ENCODE peak calls at places on chromosomes 13 and 19, in ten cellular contexts. One of them, this sample, is unnamed.
A peak's percentile ranks its signal among the peaks of the same experiment; 100 is the strongest.

GRCh38 chr19:3983936-3984583 is 1.2 kb downstream of the EEF2 start:
- DNase-seq in endothelial cell of umbilical vein: peak; percentile 34
- DNase-seq in H1: no peak
- DNase-seq in HCT116: no peak
- DNase-seq in HepG2: no peak
- DNase-seq in SK-N-SH: peak; percentile 32
- DNase-seq in WTC11: no peak
- DNase-seq in A549: peak; percentile 44
- DNase-seq in GM12878: no peak
- DNase-seq in K562: no peak
- DNase-seq in this sample: peak; percentile 56

GRCh38 chr19:3687774-3688706 is 12.2 kb downstream of the PIP5K1C start:
- DNase-seq in endothelial cell of umbilical vein: no peak
- DNase-seq in H1: no peak
- DNase-seq in HCT116: no peak
- DNase-seq in HepG2: peak; percentile 41
- DNase-seq in SK-N-SH: no peak
- DNase-seq in WTC11: peak; percentile 65
- DNase-seq in A549: no peak
- DNase-seq in GM12878: no peak
- DNase-seq in K562: no peak
- DNase-seq in this sample: no peak

GRCh38 chr19:39546599-39546998 is 6.6 kb upstream of the EID2 start:
- DNase-seq in endothelial cell of umbilical vein: no peak
- DNase-seq in H1: no peak
- DNase-seq in HCT116: no peak
- DNase-seq in HepG2: no peak
- DNase-seq in SK-N-SH: no peak
- DNase-seq in WTC11: no peak
- DNase-seq in A549: peak; percentile 45
- DNase-seq in GM12878: no peak
- DNase-seq in K562: peak; percentile 34
- DNase-seq in this sample: no peak

GRCh38 chr13:48246097-48246496 is 13.1 kb downstream of the ITM2B start:
- DNase-seq in endothelial cell of umbilical vein: no peak
- DNase-seq in H1: no peak
- DNase-seq in HCT116: no peak
- DNase-seq in HepG2: no peak
- DNase-seq in SK-N-SH: no peak
- DNase-seq in WTC11: no peak
- DNase-seq in A549: no peak
- DNase-seq in GM12878: no peak
- DNase-seq in K562: no peak
- DNase-seq in this sample: no peak

GRCh38 chr19:45066921-45067661 is 9.2 kb downstream of the ZNF296 start:
- DNase-seq in endothelial cell of umbilical vein: no peak
- DNase-seq in H1: no peak
- DNase-seq in HCT116: no peak
- DNase-seq in HepG2: no peak
- DNase-seq in SK-N-SH: peak; percentile 30
- DNase-seq in WTC11: no peak
- DNase-seq in A549: no peak
- DNase-seq in GM12878: no peak
- DNase-seq in K562: no peak
- DNase-seq in this sample: no peak

GRCh38 chr13:102597029-102598015 is 536 bp downstream of the TPP2 start:
- DNase-seq in endothelial cell of umbilical vein: peak; percentile 41
- DNase-seq in H1: no peak
- DNase-seq in HCT116: no peak
- DNase-seq in HepG2: no peak
- DNase-seq in SK-N-SH: peak; percentile 64
- DNase-seq in WTC11: no peak
- DNase-seq in A549: peak; percentile 1
- DNase-seq in GM12878: no peak
- DNase-seq in K562: peak; percentile 49
- DNase-seq in this sample: peak; percentile 59

GRCh38 chr13:44259045-44260042 is 114.3 kb upstream of the SERP2 start:
- DNase-seq in endothelial cell of umbilical vein: peak; percentile 67
- DNase-seq in H1: no peak
- DNase-seq in HCT116: no peak
- DNase-seq in HepG2: no peak
- DNase-seq in SK-N-SH: peak; percentile 33
- DNase-seq in WTC11: no peak
- DNase-seq in A549: peak; percentile 32
- DNase-seq in GM12878: peak; percentile 47
- DNase-seq in K562: peak; percentile 70
- DNase-seq in this sample: peak; percentile 95

GRCh38 chr13:87677334-87678234 is 6.4 kb downstream of the SLITRK5 start:
- DNase-seq in endothelial cell of umbilical vein: no peak
- DNase-seq in H1: no peak
- DNase-seq in HCT116: no peak
- DNase-seq in HepG2: peak; percentile 1
- DNase-seq in SK-N-SH: peak; percentile 63
- DNase-seq in WTC11: peak; percentile 71
- DNase-seq in A549: no peak
- DNase-seq in GM12878: no peak
- DNase-seq in K562: no peak
- DNase-seq in this sample: no peak

GRCh38 chr19:6092329-6093286 is 17.7 kb downstream of the RFX2 start:
- DNase-seq in endothelial cell of umbilical vein: peak; percentile 70
- DNase-seq in H1: peak; percentile 34
- DNase-seq in HCT116: peak; percentile 48
- DNase-seq in HepG2: peak; percentile 56
- DNase-seq in SK-N-SH: no peak
- DNase-seq in WTC11: peak; percentile 68
- DNase-seq in A549: peak; percentile 77
- DNase-seq in GM12878: no peak
- DNase-seq in K562: peak; percentile 90
- DNase-seq in this sample: peak; percentile 95

GRCh38 chr13:86681223-86681622 is 882.0 kb upstream of the SLITRK6 start:
- DNase-seq in endothelial cell of umbilical vein: no peak
- DNase-seq in H1: no peak
- DNase-seq in HCT116: no peak
- DNase-seq in HepG2: no peak
- DNase-seq in SK-N-SH: no peak
- DNase-seq in WTC11: no peak
- DNase-seq in A549: no peak
- DNase-seq in GM12878: no peak
- DNase-seq in K562: no peak
- DNase-seq in this sample: no peak

GRCh38 chr13:110980921-110981320 is 66.1 kb upstream of the ANKRD10 start:
- DNase-seq in endothelial cell of umbilical vein: no peak
- DNase-seq in H1: no peak
- DNase-seq in HCT116: no peak
- DNase-seq in HepG2: no peak
- DNase-seq in SK-N-SH: no peak
- DNase-seq in WTC11: no peak
- DNase-seq in A549: no peak
- DNase-seq in GM12878: no peak
- DNase-seq in K562: peak; percentile 53
- DNase-seq in this sample: no peak

GRCh38 chr13:37068962-37069361 is 9.5 kb upstream of the SUPT20H start:
- DNase-seq in endothelial cell of umbilical vein: peak; percentile 15
- DNase-seq in H1: no peak
- DNase-seq in HCT116: peak; percentile 0
- DNase-seq in HepG2: no peak
- DNase-seq in SK-N-SH: peak; percentile 21
- DNase-seq in WTC11: no peak
- DNase-seq in A549: peak; percentile 4
- DNase-seq in GM12878: no peak
- DNase-seq in K562: peak; percentile 4
- DNase-seq in this sample: peak; percentile 28
- TF ChIP-seq CTCF in endothelial cell of umbilical vein: peak; percentile 15
- TF ChIP-seq CTCF in H1: no peak
- TF ChIP-seq CTCF in HCT116: peak; percentile 38
- TF ChIP-seq CTCF in HepG2: peak; percentile 42
- TF ChIP-seq CTCF in SK-N-SH: peak; percentile 65
- TF ChIP-seq CTCF in WTC11: no peak
- TF ChIP-seq CTCF in A549: no peak
- TF ChIP-seq CTCF in GM12878: no peak
- TF ChIP-seq CTCF in K562: peak; percentile 19
- TF ChIP-seq CTCF in this sample: no peak

GRCh38 chr19:40677156-40677555 is 13.3 kb downstream of the NUMBL start:
- DNase-seq in endothelial cell of umbilical vein: no peak
- DNase-seq in H1: no peak
- DNase-seq in HCT116: no peak
- DNase-seq in HepG2: no peak
- DNase-seq in SK-N-SH: no peak
- DNase-seq in WTC11: no peak
- DNase-seq in A549: no peak
- DNase-seq in GM12878: no peak
- DNase-seq in K562: no peak
- DNase-seq in this sample: no peak

GRCh38 chr19:40684280-40684679 is 6.2 kb downstream of the NUMBL start:
- DNase-seq in endothelial cell of umbilical vein: no peak
- DNase-seq in H1: no peak
- DNase-seq in HCT116: no peak
- DNase-seq in HepG2: no peak
- DNase-seq in SK-N-SH: no peak
- DNase-seq in WTC11: no peak
- DNase-seq in A549: no peak
- DNase-seq in GM12878: no peak
- DNase-seq in K562: no peak
- DNase-seq in this sample: no peak

GRCh38 chr19:40683437-40683836 is 7.0 kb downstream of the NUMBL start:
- DNase-seq in endothelial cell of umbilical vein: no peak
- DNase-seq in H1: no peak
- DNase-seq in HCT116: no peak
- DNase-seq in HepG2: no peak
- DNase-seq in SK-N-SH: no peak
- DNase-seq in WTC11: no peak
- DNase-seq in A549: no peak
- DNase-seq in GM12878: no peak
- DNase-seq in K562: no peak
- DNase-seq in this sample: no peak

GRCh38 chr19:40682431-40682964 is 8.0 kb downstream of the NUMBL start:
- DNase-seq in endothelial cell of umbilical vein: no peak
- DNase-seq in H1: no peak
- DNase-seq in HCT116: no peak
- DNase-seq in HepG2: no peak
- DNase-seq in SK-N-SH: no peak
- DNase-seq in WTC11: no peak
- DNase-seq in A549: no peak
- DNase-seq in GM12878: no peak
- DNase-seq in K562: no peak
- DNase-seq in this sample: no peak

DNA sequence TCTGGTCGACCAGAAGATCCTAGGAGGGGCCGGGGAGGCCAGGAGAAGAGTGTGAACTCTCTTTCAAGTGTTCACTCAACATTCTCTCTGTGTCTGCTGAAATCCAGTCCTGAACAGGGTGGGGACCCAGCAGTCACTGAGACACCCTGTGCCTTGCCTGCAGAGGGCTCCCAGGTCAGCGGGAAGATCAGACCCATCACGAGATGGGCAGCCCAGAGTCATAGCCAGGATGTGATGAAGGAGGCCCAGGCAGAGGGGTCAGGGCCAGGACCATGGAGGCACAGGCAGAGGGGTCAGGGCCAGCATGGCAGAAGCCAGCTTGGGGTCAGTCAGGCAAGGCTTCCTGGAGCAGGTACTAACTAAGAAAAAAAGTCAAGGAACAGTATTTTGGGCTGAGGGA is 9.4 kb downstream of the NUMBL start:
- DNase-seq in endothelial cell of umbilical vein: no peak
- DNase-seq in H1: no peak
- DNase-seq in HCT116: no peak
- DNase-seq in HepG2: no peak
- DNase-seq in SK-N-SH: no peak
- DNase-seq in WTC11: no peak
- DNase-seq in A549: no peak
- DNase-seq in GM12878: no peak
- DNase-seq in K562: no peak
- DNase-seq in this sample: no peak
- TF ChIP-seq MAX in endothelial cell of umbilical vein: no peak
- TF ChIP-seq MAX in H1: no peak
- TF ChIP-seq MAX in HCT116: no peak
- TF ChIP-seq MAX in HepG2: no peak
- TF ChIP-seq MAX in SK-N-SH: no peak
- TF ChIP-seq MAX in WTC11: no peak
- TF ChIP-seq MAX in A549: no peak
- TF ChIP-seq MAX in GM12878: no peak
- TF ChIP-seq MAX in K562: no peak
- TF ChIP-seq MAX in this sample: no peak

GRCh38 chr19:10694706-10695105 is 6.5 kb upstream of the QTRT1 start:
- DNase-seq in endothelial cell of umbilical vein: no peak
- DNase-seq in H1: no peak
- DNase-seq in HCT116: no peak
- DNase-seq in HepG2: no peak
- DNase-seq in SK-N-SH: no peak
- DNase-seq in WTC11: no peak
- DNase-seq in A549: no peak
- DNase-seq in GM12878: no peak
- DNase-seq in K562: no peak
- DNase-seq in this sample: peak; percentile 59

GRCh38 chr19:10692673-10693264 is 8.5 kb upstream of the QTRT1 start:
- DNase-seq in endothelial cell of umbilical vein: no peak
- DNase-seq in H1: no peak
- DNase-seq in HCT116: no peak
- DNase-seq in HepG2: no peak
- DNase-seq in SK-N-SH: no peak
- DNase-seq in WTC11: no peak
- DNase-seq in A549: no peak
- DNase-seq in GM12878: no peak
- DNase-seq in K562: peak; percentile 20
- DNase-seq in this sample: peak; percentile 50

GRCh38 chr19:10699650-10700335 is 1.4 kb upstream of the QTRT1 start:
- DNase-seq in endothelial cell of umbilical vein: peak; percentile 64
- DNase-seq in H1: no peak
- DNase-seq in HCT116: peak; percentile 48
- DNase-seq in HepG2: peak; percentile 35
- DNase-seq in SK-N-SH: peak; percentile 55
- DNase-seq in WTC11: peak; percentile 79
- DNase-seq in A549: peak; percentile 63
- DNase-seq in GM12878: peak; percentile 35
- DNase-seq in K562: peak; percentile 82
- DNase-seq in this sample: peak; percentile 92

GRCh38 chr19:10691883-10692282 is 9.4 kb upstream of the QTRT1 start:
- DNase-seq in endothelial cell of umbilical vein: no peak
- DNase-seq in H1: no peak
- DNase-seq in HCT116: no peak
- DNase-seq in HepG2: no peak
- DNase-seq in SK-N-SH: no peak
- DNase-seq in WTC11: no peak
- DNase-seq in A549: no peak
- DNase-seq in GM12878: no peak
- DNase-seq in K562: no peak
- DNase-seq in this sample: no peak

GRCh38 chr19:10695401-10696398 is 5.5 kb upstream of the QTRT1 start:
- DNase-seq in endothelial cell of umbilical vein: peak; percentile 98
- DNase-seq in H1: peak; percentile 94
- DNase-seq in HCT116: peak; percentile 86
- DNase-seq in HepG2: peak; percentile 84
- DNase-seq in SK-N-SH: peak; percentile 95
- DNase-seq in WTC11: peak; percentile 99
- DNase-seq in A549: peak; percentile 92
- DNase-seq in GM12878: peak; percentile 45
- DNase-seq in K562: peak; percentile 98
- DNase-seq in this sample: peak; percentile 100
- TF ChIP-seq CTCF in endothelial cell of umbilical vein: no peak
- TF ChIP-seq CTCF in H1: no peak
- TF ChIP-seq CTCF in HCT116: no peak
- TF ChIP-seq CTCF in HepG2: peak; percentile 48
- TF ChIP-seq CTCF in SK-N-SH: no peak
- TF ChIP-seq CTCF in WTC11: no peak
- TF ChIP-seq CTCF in A549: no peak
- TF ChIP-seq CTCF in GM12878: no peak
- TF ChIP-seq CTCF in K562: peak; percentile 16
- TF ChIP-seq CTCF in this sample: no peak

GRCh38 chr13:108427355-108427754 is 157.8 kb downstream of the TNFSF13B start:
- DNase-seq in endothelial cell of umbilical vein: no peak
- DNase-seq in H1: no peak
- DNase-seq in HCT116: no peak
- DNase-seq in HepG2: no peak
- DNase-seq in SK-N-SH: no peak
- DNase-seq in WTC11: no peak
- DNase-seq in A549: peak; percentile 6
- DNase-seq in GM12878: no peak
- DNase-seq in K562: peak; percentile 19
- DNase-seq in this sample: no peak
- TF ChIP-seq MAX in endothelial cell of umbilical vein: no peak
- TF ChIP-seq MAX in H1: no peak
- TF ChIP-seq MAX in HCT116: no peak
- TF ChIP-seq MAX in HepG2: no peak
- TF ChIP-seq MAX in SK-N-SH: no peak
- TF ChIP-seq MAX in WTC11: no peak
- TF ChIP-seq MAX in A549: no peak
- TF ChIP-seq MAX in GM12878: no peak
- TF ChIP-seq MAX in K562: no peak
- TF ChIP-seq MAX in this sample: no peak

This sample was measured in NB4.